ENCODE peak calls at places on chromosome 17, in four cellular contexts. One of them, this sample, is unnamed. For H3K36me3 and H3K4me1, the result is how much of the 10 kb centered on the place peaks cover.

GRCh38 chr17:17377071-17377487 is 73.9 kb downstream of the NT5M start:
- DNase-seq in psoas muscle: no peak
- DNase-seq in transverse colon: no peak
- DNase-seq in pancreas: no peak
- DNase-seq in this sample: no peak

GRCh38 chr17:39939588-39940419 is 12.3 kb downstream of the LRRC3C start:
- DNase-seq in transverse colon: no peak
- DNase-seq in psoas muscle: no peak
- DNase-seq in pancreas: no peak
- DNase-seq in this sample: no peak

GRCh38 chr17:78398390-78398789 is 19.9 kb downstream of the PGS1 start:
- DNase-seq in pancreas: no peak
- DNase-seq in psoas muscle: no peak
- DNase-seq in transverse colon: no peak
- DNase-seq in this sample: no peak

GRCh38 chr17:40458851-40459482 is 15.7 kb downstream of the IGFBP4 start:
- DNase-seq in transverse colon: no peak
- DNase-seq in pancreas: no peak
- DNase-seq in psoas muscle: no peak
- DNase-seq in this sample: no peak

GRCh38 chr17:2025622-2026309 is 632 bp upstream of the RTN4RL1 start:
- DNase-seq in transverse colon: peak
- DNase-seq in psoas muscle: peak
- DNase-seq in pancreas: peak
- DNase-seq in this sample: peak

GRCh38 chr17:61139219-61139618 is 260.4 kb upstream of the TBX2 start:
- DNase-seq in transverse colon: peak
- DNase-seq in psoas muscle: no peak
- DNase-seq in pancreas: no peak
- DNase-seq in this sample: peak

GRCh38 chr17:1413281-1413791 is 13.3 kb upstream of the YWHAE start:
- DNase-seq in psoas muscle: peak
- DNase-seq in pancreas: peak
- DNase-seq in transverse colon: peak
- DNase-seq in this sample: peak

GRCh38 chr17:44272321-44272951 is 4.5 kb upstream of the SLC4A1 start:
- DNase-seq in psoas muscle: no peak
- DNase-seq in transverse colon: no peak
- DNase-seq in pancreas: no peak
- DNase-seq in this sample: no peak

GRCh38 chr17:54891176-54891821 is 9.4 kb upstream of the TOM1L1 start:
- DNase-seq in psoas muscle: no peak
- DNase-seq in transverse colon: no peak
- DNase-seq in pancreas: peak
- DNase-seq in this sample: no peak

GRCh38 chr17:5508855-5509254 is 22.5 kb downstream of the MIS12 start:
- DNase-seq in transverse colon: no peak
- DNase-seq in pancreas: no peak
- DNase-seq in psoas muscle: no peak
- DNase-seq in this sample: no peak

GRCh38 chr17:77668518-77668917 is 290.0 kb upstream of the TNRC6C start:
- DNase-seq in psoas muscle: no peak
- DNase-seq in pancreas: no peak
- DNase-seq in transverse colon: no peak
- DNase-seq in this sample: no peak

GRCh38 chr17:2083613-2084128 is 28.8 kb downstream of the HIC1 start:
- DNase-seq in transverse colon: peak
- DNase-seq in psoas muscle: peak
- DNase-seq in pancreas: no peak
- DNase-seq in this sample: no peak

GRCh38 chr17:60560860-60561257 is 34.8 kb upstream of the APPBP2 start:
- DNase-seq in transverse colon: no peak
- DNase-seq in psoas muscle: no peak
- DNase-seq in pancreas: no peak
- DNase-seq in this sample: no peak

GRCh38 chr17:37576281-37576680 is 32.9 kb downstream of the SYNRG start:
- DNase-seq in transverse colon: no peak
- DNase-seq in psoas muscle: no peak
- DNase-seq in pancreas: no peak
- DNase-seq in this sample: no peak

GRCh38 chr17:18904482-18904881 is 46.6 kb downstream of the PRPSAP2 start:
- DNase-seq in psoas muscle: no peak
- DNase-seq in transverse colon: no peak
- DNase-seq in pancreas: no peak
- DNase-seq in this sample: no peak

DNA sequence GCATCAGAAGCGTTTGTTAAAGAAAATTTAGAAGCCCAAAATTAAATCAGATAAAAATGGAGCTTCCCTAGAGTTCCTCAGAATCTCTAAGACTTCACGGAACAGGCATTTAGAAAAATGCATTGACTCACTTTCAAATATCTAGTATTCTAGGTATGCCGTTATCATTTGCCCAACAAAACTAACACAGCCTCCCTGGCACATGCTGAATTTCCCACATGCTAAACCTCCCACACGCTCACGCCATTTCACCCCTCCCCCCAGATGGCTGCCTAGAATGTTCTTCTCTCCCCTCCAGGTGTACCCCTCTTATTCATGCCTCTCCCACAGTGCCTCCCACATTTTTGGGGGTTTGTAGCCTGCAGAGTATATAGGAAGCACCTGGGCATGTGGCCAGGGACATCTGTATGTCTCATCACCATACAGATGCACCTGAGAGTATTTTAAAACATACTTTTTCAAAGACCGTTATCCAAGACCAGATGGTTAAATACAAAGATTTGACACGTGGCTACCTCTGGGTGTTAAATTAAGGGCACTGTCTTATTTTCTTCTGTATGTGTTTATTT is 38.2 kb upstream of the ICAM2 start:
- DNase-seq in psoas muscle: no peak
- DNase-seq in pancreas: peak
- DNase-seq in transverse colon: no peak
- DNase-seq in this sample: no peak
- H3K36me3 ChIP-seq in psoas muscle: half or more
- H3K36me3 ChIP-seq in pancreas: under half
- H3K36me3 ChIP-seq in transverse colon: under half
- H3K36me3 ChIP-seq in this sample: half or more

GRCh38 chr17:42530952-42531454 is 5.0 kb upstream of the NAGLU start:
- DNase-seq in transverse colon: no peak
- DNase-seq in pancreas: no peak
- DNase-seq in psoas muscle: peak
- DNase-seq in this sample: no peak
- H3K4me1 ChIP-seq in transverse colon: half or more
- H3K4me1 ChIP-seq in pancreas: under half
- H3K4me1 ChIP-seq in psoas muscle: under half
- H3K4me1 ChIP-seq in this sample: half or more

GRCh38 chr17:35630530-35631148 is 43.5 kb downstream of the AP2B1 start:
- DNase-seq in pancreas: no peak
- DNase-seq in psoas muscle: no peak
- DNase-seq in transverse colon: no peak
- DNase-seq in this sample: no peak
- H3K36me3 ChIP-seq in pancreas: under half
- H3K36me3 ChIP-seq in psoas muscle: half or more
- H3K36me3 ChIP-seq in transverse colon: under half
- H3K36me3 ChIP-seq in this sample: half or more

GRCh38 chr17:58005728-58006562 is 1.1 kb downstream of the SRSF1 start:
- DNase-seq in transverse colon: no peak
- DNase-seq in pancreas: no peak
- DNase-seq in psoas muscle: no peak
- DNase-seq in this sample: no peak

GRCh38 chr17:58006924-58007780 is at the start of gene SRSF1:
- DNase-seq in psoas muscle: peak
- DNase-seq in transverse colon: peak
- DNase-seq in pancreas: peak
- DNase-seq in this sample: peak

GRCh38 chr17:58005031-58005727 is 1.9 kb downstream of the SRSF1 start:
- DNase-seq in pancreas: no peak
- DNase-seq in transverse colon: no peak
- DNase-seq in psoas muscle: no peak
- DNase-seq in this sample: no peak

GRCh38 chr17:58007781-58008706 is 998 bp upstream of the SRSF1 start:
- DNase-seq in pancreas: no peak
- DNase-seq in transverse colon: no peak
- DNase-seq in psoas muscle: no peak
- DNase-seq in this sample: no peak

GRCh38 chr17:58006563-58006923 is 503 bp downstream of the SRSF1 start:
- DNase-seq in pancreas: peak
- DNase-seq in psoas muscle: peak
- DNase-seq in transverse colon: peak
- DNase-seq in this sample: peak
- H3K4me1 ChIP-seq in pancreas: under half
- H3K4me1 ChIP-seq in psoas muscle: half or more
- H3K4me1 ChIP-seq in transverse colon: half or more
- H3K4me1 ChIP-seq in this sample: under half

GRCh38 chr17:81844327-81844851 is 9.5 kb upstream of the PPP1R27 start:
- DNase-seq in transverse colon: no peak
- DNase-seq in pancreas: no peak
- DNase-seq in psoas muscle: no peak
- DNase-seq in this sample: no peak
- H3K36me3 ChIP-seq in transverse colon: half or more
- H3K36me3 ChIP-seq in pancreas: half or more
- H3K36me3 ChIP-seq in psoas muscle: half or more
- H3K36me3 ChIP-seq in this sample: half or more

GRCh38 chr17:42680331-42680808 is 1.3 kb downstream of the CCR10 start:
- DNase-seq in transverse colon: peak
- DNase-seq in pancreas: peak
- DNase-seq in psoas muscle: peak
- DNase-seq in this sample: no peak

GRCh38 chr17:42679492-42680330 is 1.9 kb downstream of the CCR10 start:
- DNase-seq in transverse colon: peak
- DNase-seq in psoas muscle: peak
- DNase-seq in pancreas: peak
- DNase-seq in this sample: peak

GRCh38 chr17:42677921-42678781 is 1.4 kb upstream of the PLEKHH3 start:
- DNase-seq in transverse colon: peak
- DNase-seq in psoas muscle: peak
- DNase-seq in pancreas: peak
- DNase-seq in this sample: peak

GRCh38 chr17:42677012-42677857 is 441 bp upstream of the PLEKHH3 start:
- DNase-seq in pancreas: peak
- DNase-seq in psoas muscle: peak
- DNase-seq in transverse colon: peak
- DNase-seq in this sample: peak

DNA sequence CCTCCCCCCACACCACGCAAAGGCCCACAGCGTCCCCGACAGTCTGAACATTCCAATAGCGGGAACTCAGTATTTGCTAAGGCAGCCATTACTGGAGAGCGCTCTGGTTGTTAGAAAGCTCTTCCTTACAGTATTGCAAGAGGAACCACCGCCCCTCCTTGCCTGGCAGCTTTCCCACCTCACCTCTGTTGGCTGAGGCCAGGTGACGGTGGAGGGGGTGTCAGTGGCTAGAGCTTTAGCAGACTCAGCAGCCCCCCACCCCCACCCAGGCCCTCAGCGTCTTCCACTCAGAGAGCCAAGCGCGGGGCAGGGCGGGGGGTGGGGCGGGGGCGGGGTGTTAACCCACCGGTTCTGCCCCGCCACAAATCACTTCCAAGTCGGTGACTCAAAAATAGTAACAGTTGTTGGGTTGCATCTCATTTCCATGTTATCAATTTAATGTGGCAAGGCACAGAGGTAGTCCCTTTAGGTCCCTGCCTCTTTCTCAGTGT is 2.3 kb upstream of the PLEKHH3 start:
- DNase-seq in pancreas: peak
- DNase-seq in transverse colon: peak
- DNase-seq in psoas muscle: peak
- DNase-seq in this sample: peak
- H3K4me1 ChIP-seq in pancreas: under half
- H3K4me1 ChIP-seq in transverse colon: half or more
- H3K4me1 ChIP-seq in psoas muscle: half or more
- H3K4me1 ChIP-seq in this sample: half or more

GRCh38 chr17:79589669-79590270 is 21.1 kb downstream of the RBFOX3 start:
- DNase-seq in pancreas: no peak
- DNase-seq in psoas muscle: no peak
- DNase-seq in transverse colon: no peak
- DNase-seq in this sample: no peak
- H3K36me3 ChIP-seq in pancreas: under half
- H3K36me3 ChIP-seq in psoas muscle: under half
- H3K36me3 ChIP-seq in transverse colon: under half
- H3K36me3 ChIP-seq in this sample: under half

GRCh38 chr17:59368218-59368857 is 36.9 kb downstream of the YPEL2 start:
- DNase-seq in psoas muscle: no peak
- DNase-seq in pancreas: no peak
- DNase-seq in transverse colon: no peak
- DNase-seq in this sample: no peak
- H3K4me1 ChIP-seq in psoas muscle: half or more
- H3K4me1 ChIP-seq in pancreas: half or more
- H3K4me1 ChIP-seq in transverse colon: half or more
- H3K4me1 ChIP-seq in this sample: half or more